ENCODE peak calls at places on chromosomes 3 and 15, in seven cellular contexts. One of them, this sample, is unnamed.

GRCh38 chr15:87570186-87570585 is 686.4 kb downstream of the NTRK3 start:
- DNase-seq in heart left ventricle: no peak
- DNase-seq in IMR-90: no peak
- DNase-seq in stomach: no peak
- DNase-seq in body of pancreas: no peak
- DNase-seq in sigmoid colon: no peak
- DNase-seq in spleen: no peak
- DNase-seq in this sample: no peak

GRCh38 chr3:169992781-169993180 is 26.2 kb downstream of the SEC62 start:
- DNase-seq in heart left ventricle: no peak
- DNase-seq in IMR-90: no peak
- DNase-seq in stomach: no peak
- DNase-seq in body of pancreas: no peak
- DNase-seq in sigmoid colon: no peak
- DNase-seq in spleen: no peak
- DNase-seq in this sample: no peak

GRCh38 chr3:190209533-190209932 is 88.8 kb upstream of the P3H2 start:
- DNase-seq in heart left ventricle: no peak
- DNase-seq in IMR-90: no peak
- DNase-seq in stomach: no peak
- DNase-seq in body of pancreas: no peak
- DNase-seq in sigmoid colon: no peak
- DNase-seq in spleen: no peak
- DNase-seq in this sample: no peak

GRCh38 chr15:77798847-77799246 is 166.1 kb upstream of the LINGO1 start:
- DNase-seq in heart left ventricle: no peak
- DNase-seq in IMR-90: no peak
- DNase-seq in stomach: no peak
- DNase-seq in body of pancreas: no peak
- DNase-seq in sigmoid colon: no peak
- DNase-seq in spleen: no peak
- DNase-seq in this sample: no peak

GRCh38 chr3:42906085-42906904 is at the start of gene ZNF662:
- DNase-seq in heart left ventricle: peak
- DNase-seq in IMR-90: no peak
- DNase-seq in stomach: peak
- DNase-seq in body of pancreas: peak
- DNase-seq in sigmoid colon: peak
- DNase-seq in spleen: peak
- DNase-seq in this sample: peak

GRCh38 chr3:126284258-126284904 is 72.8 kb downstream of the KLF15 start:
- DNase-seq in heart left ventricle: no peak
- DNase-seq in IMR-90: peak
- DNase-seq in stomach: no peak
- DNase-seq in body of pancreas: peak
- DNase-seq in sigmoid colon: no peak
- DNase-seq in spleen: no peak
- DNase-seq in this sample: no peak

GRCh38 chr15:48564690-48565089 is 80.8 kb downstream of the FBN1 start:
- DNase-seq in heart left ventricle: no peak
- DNase-seq in IMR-90: no peak
- DNase-seq in stomach: no peak
- DNase-seq in body of pancreas: no peak
- DNase-seq in sigmoid colon: no peak
- DNase-seq in spleen: no peak
- DNase-seq in this sample: no peak

GRCh38 chr3:159448902-159449301 is 539.7 kb upstream of the IL12A start:
- DNase-seq in heart left ventricle: no peak
- DNase-seq in IMR-90: no peak
- DNase-seq in stomach: no peak
- DNase-seq in body of pancreas: no peak
- DNase-seq in sigmoid colon: no peak
- DNase-seq in spleen: no peak
- DNase-seq in this sample: no peak

GRCh38 chr3:78659386-78659987 is 1108.3 kb downstream of the ROBO1 start:
- DNase-seq in heart left ventricle: no peak
- DNase-seq in IMR-90: peak
- DNase-seq in stomach: peak
- DNase-seq in body of pancreas: peak
- DNase-seq in sigmoid colon: no peak
- DNase-seq in spleen: no peak
- DNase-seq in this sample: no peak

GRCh38 chr15:77901251-77901881 is 176.1 kb downstream of the TBC1D2B start:
- DNase-seq in heart left ventricle: peak
- DNase-seq in IMR-90: no peak
- DNase-seq in stomach: no peak
- DNase-seq in body of pancreas: no peak
- DNase-seq in sigmoid colon: peak
- DNase-seq in spleen: peak
- DNase-seq in this sample: no peak

GRCh38 chr15:67043939-67044771 is 21.2 kb upstream of the SMAD3 start:
- DNase-seq in heart left ventricle: no peak
- DNase-seq in IMR-90: peak
- DNase-seq in stomach: no peak
- DNase-seq in body of pancreas: peak
- DNase-seq in sigmoid colon: no peak
- DNase-seq in spleen: no peak
- DNase-seq in this sample: no peak

GRCh38 chr15:79058260-79058850 is 32.2 kb downstream of the RASGRF1 start:
- DNase-seq in heart left ventricle: no peak
- DNase-seq in IMR-90: no peak
- DNase-seq in stomach: no peak
- DNase-seq in body of pancreas: no peak
- DNase-seq in sigmoid colon: peak
- DNase-seq in spleen: peak
- DNase-seq in this sample: no peak

GRCh38 chr3:178310833-178311380 is 225.3 kb upstream of the KCNMB2 start:
- DNase-seq in heart left ventricle: no peak
- DNase-seq in IMR-90: no peak
- DNase-seq in stomach: no peak
- DNase-seq in body of pancreas: no peak
- DNase-seq in sigmoid colon: no peak
- DNase-seq in spleen: no peak
- DNase-seq in this sample: no peak

GRCh38 chr3:106609666-106610301 is 741.0 kb upstream of the CBLB start:
- DNase-seq in heart left ventricle: peak
- DNase-seq in IMR-90: peak
- DNase-seq in stomach: peak
- DNase-seq in body of pancreas: peak
- DNase-seq in sigmoid colon: peak
- DNase-seq in spleen: no peak
- DNase-seq in this sample: no peak

GRCh38 chr3:62587169-62587568 is 213.8 kb upstream of the FEZF2 start:
- DNase-seq in heart left ventricle: no peak
- DNase-seq in IMR-90: peak
- DNase-seq in stomach: no peak
- DNase-seq in body of pancreas: no peak
- DNase-seq in sigmoid colon: no peak
- DNase-seq in spleen: no peak
- DNase-seq in this sample: no peak

GRCh38 chr3:22373827-22374226 is 622.8 kb upstream of the ZNF385D start:
- DNase-seq in heart left ventricle: no peak
- DNase-seq in IMR-90: no peak
- DNase-seq in stomach: no peak
- DNase-seq in body of pancreas: no peak
- DNase-seq in sigmoid colon: no peak
- DNase-seq in spleen: no peak
- DNase-seq in this sample: no peak

GRCh38 chr3:22371036-22371435 is 620.0 kb upstream of the ZNF385D start:
- DNase-seq in heart left ventricle: no peak
- DNase-seq in IMR-90: no peak
- DNase-seq in stomach: no peak
- DNase-seq in body of pancreas: no peak
- DNase-seq in sigmoid colon: no peak
- DNase-seq in spleen: no peak
- DNase-seq in this sample: no peak

GRCh38 chr3:22371592-22372291 is 620.7 kb upstream of the ZNF385D start:
- DNase-seq in heart left ventricle: no peak
- DNase-seq in IMR-90: no peak
- DNase-seq in stomach: no peak
- DNase-seq in body of pancreas: peak
- DNase-seq in sigmoid colon: peak
- DNase-seq in spleen: no peak
- DNase-seq in this sample: peak

GRCh38 chr3:22373182-22373581 is 622.2 kb upstream of the ZNF385D start:
- DNase-seq in heart left ventricle: no peak
- DNase-seq in IMR-90: no peak
- DNase-seq in stomach: no peak
- DNase-seq in body of pancreas: no peak
- DNase-seq in sigmoid colon: no peak
- DNase-seq in spleen: no peak
- DNase-seq in this sample: no peak

DNA sequence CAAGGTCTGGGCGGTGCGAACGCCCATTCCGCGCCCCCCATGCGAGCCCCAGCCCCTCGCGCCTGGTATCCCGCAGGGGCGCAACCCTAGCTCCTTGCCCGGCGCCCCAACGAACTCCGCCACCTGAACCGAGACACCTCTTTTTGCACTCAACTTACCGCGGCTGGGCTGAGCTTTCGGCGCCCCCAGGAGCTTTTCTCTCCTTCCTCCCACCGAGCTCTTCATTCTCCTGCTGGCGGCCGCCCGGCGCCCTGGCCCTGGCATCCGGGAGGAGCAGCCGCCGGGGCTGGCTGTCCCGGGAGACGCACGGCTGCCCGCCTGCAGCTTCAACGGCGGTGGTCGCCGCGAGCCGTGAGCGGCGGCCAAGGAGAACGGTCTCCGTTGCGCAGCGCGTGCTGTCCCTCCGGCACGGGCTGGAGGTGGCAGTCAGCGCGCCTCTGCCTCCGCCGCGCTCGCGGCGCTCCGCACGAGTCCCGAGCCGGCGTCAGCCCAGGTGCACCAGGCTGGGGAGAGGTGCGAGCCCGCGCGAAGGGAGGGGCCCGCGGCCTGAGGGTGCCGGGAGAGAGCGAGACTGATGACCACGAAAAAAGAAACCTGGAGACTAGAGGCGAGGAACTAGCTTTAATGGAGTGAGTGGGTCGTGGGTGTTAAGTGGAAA is 621.4 kb upstream of the ZNF385D start:
- DNase-seq in heart left ventricle: no peak
- DNase-seq in IMR-90: no peak
- DNase-seq in stomach: no peak
- DNase-seq in body of pancreas: peak
- DNase-seq in sigmoid colon: no peak
- DNase-seq in spleen: peak
- DNase-seq in this sample: peak
- H3K4me3 ChIP-seq in heart left ventricle: peak
- H3K4me3 ChIP-seq in IMR-90: no peak
- H3K4me3 ChIP-seq in stomach: peak
- H3K4me3 ChIP-seq in body of pancreas: no peak
- H3K4me3 ChIP-seq in sigmoid colon: peak
- H3K4me3 ChIP-seq in spleen: peak
- H3K4me3 ChIP-seq in this sample: no peak

GRCh38 chr15:95902606-95903005 is 427.9 kb upstream of the NR2F2 start:
- DNase-seq in heart left ventricle: no peak
- DNase-seq in IMR-90: no peak
- DNase-seq in stomach: no peak
- DNase-seq in body of pancreas: no peak
- DNase-seq in sigmoid colon: no peak
- DNase-seq in spleen: no peak
- DNase-seq in this sample: no peak

GRCh38 chr15:95894407-95894956 is 436.0 kb upstream of the NR2F2 start:
- DNase-seq in heart left ventricle: no peak
- DNase-seq in IMR-90: no peak
- DNase-seq in stomach: no peak
- DNase-seq in body of pancreas: no peak
- DNase-seq in sigmoid colon: no peak
- DNase-seq in spleen: no peak
- DNase-seq in this sample: no peak

GRCh38 chr15:95895510-95895909 is 435.0 kb upstream of the NR2F2 start:
- DNase-seq in heart left ventricle: no peak
- DNase-seq in IMR-90: no peak
- DNase-seq in stomach: no peak
- DNase-seq in body of pancreas: no peak
- DNase-seq in sigmoid colon: no peak
- DNase-seq in spleen: no peak
- DNase-seq in this sample: no peak

GRCh38 chr15:95897651-95898050 is 432.8 kb upstream of the NR2F2 start:
- DNase-seq in heart left ventricle: no peak
- DNase-seq in IMR-90: no peak
- DNase-seq in stomach: no peak
- DNase-seq in body of pancreas: no peak
- DNase-seq in sigmoid colon: no peak
- DNase-seq in spleen: no peak
- DNase-seq in this sample: no peak

GRCh38 chr15:95898746-95899145 is 431.8 kb upstream of the NR2F2 start:
- DNase-seq in heart left ventricle: no peak
- DNase-seq in IMR-90: no peak
- DNase-seq in stomach: no peak
- DNase-seq in body of pancreas: no peak
- DNase-seq in sigmoid colon: no peak
- DNase-seq in spleen: no peak
- DNase-seq in this sample: no peak
- TF ChIP-seq POLR2A in heart left ventricle: no peak
- TF ChIP-seq POLR2A in IMR-90: no peak
- TF ChIP-seq POLR2A in stomach: no peak
- TF ChIP-seq POLR2A in body of pancreas: no peak
- TF ChIP-seq POLR2A in sigmoid colon: no peak
- TF ChIP-seq POLR2A in spleen: no peak
- TF ChIP-seq POLR2A in this sample: no peak

GRCh38 chr3:3802021-3802420 is 2.8 kb downstream of the LRRN1 start:
- DNase-seq in heart left ventricle: no peak
- DNase-seq in IMR-90: no peak
- DNase-seq in stomach: no peak
- DNase-seq in body of pancreas: no peak
- DNase-seq in sigmoid colon: no peak
- DNase-seq in spleen: no peak
- DNase-seq in this sample: no peak
- H3K4me3 ChIP-seq in heart left ventricle: no peak
- H3K4me3 ChIP-seq in IMR-90: no peak
- H3K4me3 ChIP-seq in stomach: no peak
- H3K4me3 ChIP-seq in body of pancreas: no peak
- H3K4me3 ChIP-seq in sigmoid colon: no peak
- H3K4me3 ChIP-seq in spleen: no peak
- H3K4me3 ChIP-seq in this sample: no peak

GRCh38 chr3:50607271-50608091 is 4.1 kb downstream of the CISH start:
- DNase-seq in heart left ventricle: no peak
- DNase-seq in IMR-90: no peak
- DNase-seq in stomach: no peak
- DNase-seq in body of pancreas: no peak
- DNase-seq in sigmoid colon: no peak
- DNase-seq in spleen: no peak
- DNase-seq in this sample: no peak

GRCh38 chr3:50604110-50604621 is 7.4 kb downstream of the CISH start:
- DNase-seq in heart left ventricle: peak
- DNase-seq in IMR-90: no peak
- DNase-seq in stomach: no peak
- DNase-seq in body of pancreas: no peak
- DNase-seq in sigmoid colon: no peak
- DNase-seq in spleen: no peak
- DNase-seq in this sample: no peak

GRCh38 chr3:50606596-50606995 is 5.0 kb downstream of the CISH start:
- DNase-seq in heart left ventricle: no peak
- DNase-seq in IMR-90: no peak
- DNase-seq in stomach: no peak
- DNase-seq in body of pancreas: no peak
- DNase-seq in sigmoid colon: no peak
- DNase-seq in spleen: no peak
- DNase-seq in this sample: no peak

GRCh38 chr3:50604628-50605588 is 6.7 kb downstream of the CISH start:
- DNase-seq in heart left ventricle: peak
- DNase-seq in IMR-90: no peak
- DNase-seq in stomach: peak
- DNase-seq in body of pancreas: peak
- DNase-seq in sigmoid colon: no peak
- DNase-seq in spleen: peak
- DNase-seq in this sample: no peak

GRCh38 chr3:50605901-50606326 is 5.7 kb downstream of the CISH start:
- DNase-seq in heart left ventricle: peak
- DNase-seq in IMR-90: no peak
- DNase-seq in stomach: no peak
- DNase-seq in body of pancreas: no peak
- DNase-seq in sigmoid colon: no peak
- DNase-seq in spleen: no peak
- DNase-seq in this sample: no peak
- TF ChIP-seq POLR2A in heart left ventricle: no peak
- TF ChIP-seq POLR2A in IMR-90: no peak
- TF ChIP-seq POLR2A in stomach: no peak
- TF ChIP-seq POLR2A in body of pancreas: no peak
- TF ChIP-seq POLR2A in sigmoid colon: no peak
- TF ChIP-seq POLR2A in spleen: no peak
- TF ChIP-seq POLR2A in this sample: no peak